ENCODE peak calls at places on chromosomes 12 and 14, in six cellular contexts. One of them, this sample, is unnamed.

GRCh38 chr14:82621881-82622450 is 1088.3 kb upstream of the SEL1L start:
- DNase-seq in PC-3: no peak
- DNase-seq in CD8-positive, alpha-beta memory T cell: no peak
- DNase-seq in lung: no peak
- DNase-seq in tibial artery: no peak
- DNase-seq in naive thymus-derived CD4-positive, alpha-beta T cell: no peak
- DNase-seq in this sample: no peak

GRCh38 chr14:53399057-53399456 is 245.9 kb upstream of the DDHD1 start:
- DNase-seq in tibial artery: no peak
- DNase-seq in lung: no peak
- DNase-seq in PC-3: peak
- DNase-seq in naive thymus-derived CD4-positive, alpha-beta T cell: no peak
- DNase-seq in CD8-positive, alpha-beta memory T cell: no peak
- DNase-seq in this sample: no peak

GRCh38 chr14:95183082-95183481 is 25.8 kb upstream of the DICER1 start:
- DNase-seq in naive thymus-derived CD4-positive, alpha-beta T cell: no peak
- DNase-seq in lung: no peak
- DNase-seq in CD8-positive, alpha-beta memory T cell: no peak
- DNase-seq in PC-3: no peak
- DNase-seq in tibial artery: no peak
- DNase-seq in this sample: no peak

GRCh38 chr12:107845980-107846659 is 71.6 kb downstream of the ASCL4 start:
- DNase-seq in tibial artery: no peak
- DNase-seq in PC-3: no peak
- DNase-seq in CD8-positive, alpha-beta memory T cell: no peak
- DNase-seq in naive thymus-derived CD4-positive, alpha-beta T cell: no peak
- DNase-seq in lung: no peak
- DNase-seq in this sample: no peak

GRCh38 chr14:42222924-42223471 is 616.3 kb downstream of the LRFN5 start:
- DNase-seq in lung: no peak
- DNase-seq in naive thymus-derived CD4-positive, alpha-beta T cell: no peak
- DNase-seq in PC-3: peak
- DNase-seq in CD8-positive, alpha-beta memory T cell: no peak
- DNase-seq in tibial artery: peak
- DNase-seq in this sample: no peak

GRCh38 chr12:118480235-118480634 is 103.9 kb downstream of the SUDS3 start:
- DNase-seq in PC-3: no peak
- DNase-seq in naive thymus-derived CD4-positive, alpha-beta T cell: no peak
- DNase-seq in tibial artery: no peak
- DNase-seq in CD8-positive, alpha-beta memory T cell: no peak
- DNase-seq in lung: no peak
- DNase-seq in this sample: no peak

GRCh38 chr12:2198088-2198501 is 145.3 kb downstream of the CACNA1C start:
- DNase-seq in lung: no peak
- DNase-seq in naive thymus-derived CD4-positive, alpha-beta T cell: no peak
- DNase-seq in CD8-positive, alpha-beta memory T cell: no peak
- DNase-seq in tibial artery: no peak
- DNase-seq in PC-3: no peak
- DNase-seq in this sample: no peak

GRCh38 chr14:33539918-33540357 is 410.9 kb downstream of the EGLN3 start:
- DNase-seq in naive thymus-derived CD4-positive, alpha-beta T cell: no peak
- DNase-seq in lung: no peak
- DNase-seq in tibial artery: no peak
- DNase-seq in CD8-positive, alpha-beta memory T cell: no peak
- DNase-seq in PC-3: peak
- DNase-seq in this sample: no peak

GRCh38 chr14:103143535-103143934 is 20.3 kb downstream of the TNFAIP2 start:
- DNase-seq in tibial artery: no peak
- DNase-seq in CD8-positive, alpha-beta memory T cell: no peak
- DNase-seq in PC-3: peak
- DNase-seq in lung: no peak
- DNase-seq in naive thymus-derived CD4-positive, alpha-beta T cell: no peak
- DNase-seq in this sample: no peak

GRCh38 chr14:103142903-103143302 is 19.6 kb downstream of the TNFAIP2 start:
- DNase-seq in naive thymus-derived CD4-positive, alpha-beta T cell: no peak
- DNase-seq in tibial artery: no peak
- DNase-seq in CD8-positive, alpha-beta memory T cell: no peak
- DNase-seq in PC-3: no peak
- DNase-seq in lung: no peak
- DNase-seq in this sample: no peak

GRCh38 chr14:103140316-103141109 is 17.3 kb downstream of the TNFAIP2 start:
- DNase-seq in CD8-positive, alpha-beta memory T cell: no peak
- DNase-seq in PC-3: no peak
- DNase-seq in tibial artery: no peak
- DNase-seq in naive thymus-derived CD4-positive, alpha-beta T cell: no peak
- DNase-seq in lung: no peak
- DNase-seq in this sample: no peak

GRCh38 chr14:103141117-103141796 is 18.0 kb downstream of the TNFAIP2 start:
- DNase-seq in lung: peak
- DNase-seq in tibial artery: no peak
- DNase-seq in CD8-positive, alpha-beta memory T cell: no peak
- DNase-seq in PC-3: peak
- DNase-seq in naive thymus-derived CD4-positive, alpha-beta T cell: no peak
- DNase-seq in this sample: no peak

GRCh38 chr14:103142031-103142430 is 18.8 kb downstream of the TNFAIP2 start:
- DNase-seq in PC-3: no peak
- DNase-seq in tibial artery: no peak
- DNase-seq in CD8-positive, alpha-beta memory T cell: no peak
- DNase-seq in naive thymus-derived CD4-positive, alpha-beta T cell: no peak
- DNase-seq in lung: no peak
- DNase-seq in this sample: no peak
- H3K27ac ChIP-seq in PC-3: no peak
- H3K27ac ChIP-seq in tibial artery: no peak
- H3K27ac ChIP-seq in CD8-positive, alpha-beta memory T cell: no peak
- H3K27ac ChIP-seq in naive thymus-derived CD4-positive, alpha-beta T cell: no peak
- H3K27ac ChIP-seq in lung: no peak
- H3K27ac ChIP-seq in this sample: no peak

GRCh38 chr14:106625181-106625580 is 1098.8 kb downstream of the TMEM121 start:
- DNase-seq in lung: no peak
- DNase-seq in tibial artery: no peak
- DNase-seq in CD8-positive, alpha-beta memory T cell: no peak
- DNase-seq in naive thymus-derived CD4-positive, alpha-beta T cell: no peak
- DNase-seq in PC-3: no peak
- DNase-seq in this sample: no peak
- H3K4me3 ChIP-seq in lung: no peak
- H3K4me3 ChIP-seq in tibial artery: no peak
- H3K4me3 ChIP-seq in CD8-positive, alpha-beta memory T cell: no peak
- H3K4me3 ChIP-seq in naive thymus-derived CD4-positive, alpha-beta T cell: no peak
- H3K4me3 ChIP-seq in PC-3: no peak
- H3K4me3 ChIP-seq in this sample: no peak

DNA sequence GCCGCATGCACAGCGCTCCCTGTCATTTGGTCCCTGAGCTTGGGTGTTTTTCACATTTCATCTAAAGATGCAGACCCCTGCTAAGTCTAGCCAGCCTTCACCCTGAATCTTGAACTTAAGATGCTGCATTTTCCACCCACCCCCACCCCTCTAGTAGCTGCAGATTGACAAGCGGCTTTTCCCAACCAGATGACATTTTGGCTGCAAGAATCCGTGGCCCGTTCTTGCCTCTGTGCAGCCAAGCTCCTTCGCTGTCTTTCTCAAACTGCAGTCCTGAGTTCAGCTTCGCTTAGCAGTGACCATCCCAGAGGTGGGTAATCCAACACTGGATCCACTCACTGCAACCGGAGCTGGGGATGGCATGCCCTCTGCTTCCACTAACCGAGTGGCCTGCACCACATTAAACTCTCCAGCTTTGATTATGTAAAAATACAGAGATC is 757 bp upstream of the NFYB start:
- DNase-seq in tibial artery: peak
- DNase-seq in lung: peak
- DNase-seq in naive thymus-derived CD4-positive, alpha-beta T cell: no peak
- DNase-seq in CD8-positive, alpha-beta memory T cell: no peak
- DNase-seq in PC-3: no peak
- DNase-seq in this sample: no peak
- H3K27ac ChIP-seq in tibial artery: peak
- H3K27ac ChIP-seq in lung: peak
- H3K27ac ChIP-seq in naive thymus-derived CD4-positive, alpha-beta T cell: peak
- H3K27ac ChIP-seq in CD8-positive, alpha-beta memory T cell: peak
- H3K27ac ChIP-seq in PC-3: no peak
- H3K27ac ChIP-seq in this sample: peak

GRCh38 chr12:110012659-110013058 is 13.4 kb downstream of the ANKRD13A start:
- DNase-seq in naive thymus-derived CD4-positive, alpha-beta T cell: no peak
- DNase-seq in tibial artery: no peak
- DNase-seq in PC-3: no peak
- DNase-seq in CD8-positive, alpha-beta memory T cell: no peak
- DNase-seq in lung: no peak
- DNase-seq in this sample: no peak

GRCh38 chr12:110010853-110011835 is 11.9 kb downstream of the ANKRD13A start:
- DNase-seq in naive thymus-derived CD4-positive, alpha-beta T cell: no peak
- DNase-seq in PC-3: no peak
- DNase-seq in tibial artery: no peak
- DNase-seq in CD8-positive, alpha-beta memory T cell: no peak
- DNase-seq in lung: no peak
- DNase-seq in this sample: no peak

GRCh38 chr12:110015132-110015531 is 15.9 kb downstream of the ANKRD13A start:
- DNase-seq in CD8-positive, alpha-beta memory T cell: no peak
- DNase-seq in PC-3: no peak
- DNase-seq in naive thymus-derived CD4-positive, alpha-beta T cell: no peak
- DNase-seq in lung: no peak
- DNase-seq in tibial artery: no peak
- DNase-seq in this sample: no peak

GRCh38 chr12:110007874-110008273 is 8.6 kb downstream of the ANKRD13A start:
- DNase-seq in PC-3: no peak
- DNase-seq in lung: no peak
- DNase-seq in tibial artery: no peak
- DNase-seq in CD8-positive, alpha-beta memory T cell: no peak
- DNase-seq in naive thymus-derived CD4-positive, alpha-beta T cell: no peak
- DNase-seq in this sample: no peak

GRCh38 chr12:110012137-110012536 is 12.9 kb downstream of the ANKRD13A start:
- DNase-seq in CD8-positive, alpha-beta memory T cell: no peak
- DNase-seq in tibial artery: no peak
- DNase-seq in naive thymus-derived CD4-positive, alpha-beta T cell: no peak
- DNase-seq in PC-3: no peak
- DNase-seq in lung: peak
- DNase-seq in this sample: no peak
- H3K4me3 ChIP-seq in CD8-positive, alpha-beta memory T cell: no peak
- H3K4me3 ChIP-seq in tibial artery: no peak
- H3K4me3 ChIP-seq in naive thymus-derived CD4-positive, alpha-beta T cell: no peak
- H3K4me3 ChIP-seq in PC-3: no peak
- H3K4me3 ChIP-seq in lung: no peak
- H3K4me3 ChIP-seq in this sample: no peak

DNA sequence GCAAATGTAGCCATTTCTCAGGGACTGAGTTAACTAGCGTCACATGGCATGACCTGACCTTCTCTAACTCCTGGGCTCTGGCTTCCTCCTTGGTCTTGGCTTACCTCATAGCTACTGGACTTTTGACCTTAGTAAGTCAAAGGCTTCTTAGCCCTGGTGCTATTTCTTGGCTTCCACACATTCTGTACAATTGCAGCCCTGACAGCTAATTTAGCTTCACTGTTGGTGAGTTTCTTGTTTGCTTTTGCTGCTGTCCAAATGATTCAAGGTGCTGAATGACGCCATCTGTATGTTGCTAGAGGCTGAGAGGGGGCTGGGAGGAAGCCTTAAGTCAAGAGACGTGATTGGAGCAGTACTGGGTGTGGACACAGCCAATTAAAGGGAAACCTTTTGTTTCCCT is 202.7 kb downstream of the PRKD1 start:
- DNase-seq in PC-3: no peak
- DNase-seq in tibial artery: no peak
- DNase-seq in lung: peak
- DNase-seq in CD8-positive, alpha-beta memory T cell: no peak
- DNase-seq in naive thymus-derived CD4-positive, alpha-beta T cell: no peak
- DNase-seq in this sample: no peak
- H3K27ac ChIP-seq in PC-3: no peak
- H3K27ac ChIP-seq in tibial artery: no peak
- H3K27ac ChIP-seq in lung: no peak
- H3K27ac ChIP-seq in CD8-positive, alpha-beta memory T cell: no peak
- H3K27ac ChIP-seq in naive thymus-derived CD4-positive, alpha-beta T cell: no peak
- H3K27ac ChIP-seq in this sample: no peak

GRCh38 chr14:91835197-91835919 is 32.0 kb downstream of the TC2N start:
- DNase-seq in PC-3: no peak
- DNase-seq in CD8-positive, alpha-beta memory T cell: peak
- DNase-seq in tibial artery: no peak
- DNase-seq in naive thymus-derived CD4-positive, alpha-beta T cell: peak
- DNase-seq in lung: no peak
- DNase-seq in this sample: no peak
- H3K4me3 ChIP-seq in PC-3: peak
- H3K4me3 ChIP-seq in CD8-positive, alpha-beta memory T cell: peak
- H3K4me3 ChIP-seq in tibial artery: peak
- H3K4me3 ChIP-seq in naive thymus-derived CD4-positive, alpha-beta T cell: peak
- H3K4me3 ChIP-seq in lung: peak
- H3K4me3 ChIP-seq in this sample: peak

DNA sequence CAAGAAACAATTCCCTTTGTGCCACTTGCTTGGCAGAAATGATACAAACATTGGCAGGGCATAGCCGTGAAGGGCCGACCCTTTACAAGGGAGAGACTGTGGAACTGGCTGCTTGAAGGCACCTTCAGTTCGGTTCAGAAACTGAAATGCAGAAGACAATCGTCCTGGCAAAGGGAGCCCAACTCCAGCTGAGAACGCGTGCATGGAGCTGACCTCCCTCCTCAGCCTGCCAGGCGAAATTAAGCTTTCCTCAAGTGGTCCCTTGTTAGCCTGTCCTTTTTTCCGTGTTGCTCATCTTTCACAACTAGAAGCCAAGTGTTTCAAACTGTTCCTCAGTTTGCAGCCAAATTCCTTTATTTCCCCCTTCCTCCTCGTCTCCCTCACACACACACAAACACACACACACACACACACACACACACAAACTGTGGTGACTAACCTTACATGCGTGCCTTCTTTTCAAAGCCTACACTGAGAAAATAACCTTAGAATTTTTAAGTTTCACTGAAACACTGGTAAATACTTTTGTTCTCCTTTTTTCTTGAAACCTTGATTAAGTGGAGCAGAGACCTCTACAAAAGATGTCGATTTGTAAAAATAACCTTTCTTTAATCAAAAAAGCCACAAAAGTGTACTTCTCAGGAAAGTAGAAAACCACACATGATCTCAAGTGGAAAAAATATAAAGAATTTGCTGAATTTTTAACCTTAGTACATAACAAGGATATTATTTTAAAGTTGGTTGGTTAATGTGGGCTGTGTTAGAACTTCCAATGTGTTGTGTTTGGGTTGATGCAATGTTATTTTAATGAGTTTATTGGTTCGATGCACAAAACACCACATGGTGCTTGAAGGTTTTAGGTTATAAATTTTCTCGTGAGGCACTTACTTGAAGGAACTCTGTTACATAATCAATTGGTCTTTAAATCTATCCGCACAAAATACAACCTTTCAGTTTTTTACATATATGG is 8.4 kb downstream of the LGR5 start:
- DNase-seq in lung: no peak
- DNase-seq in PC-3: no peak
- DNase-seq in naive thymus-derived CD4-positive, alpha-beta T cell: no peak
- DNase-seq in CD8-positive, alpha-beta memory T cell: no peak
- DNase-seq in tibial artery: no peak
- DNase-seq in this sample: no peak
- H3K27ac ChIP-seq in lung: no peak
- H3K27ac ChIP-seq in PC-3: no peak
- H3K27ac ChIP-seq in naive thymus-derived CD4-positive, alpha-beta T cell: no peak
- H3K27ac ChIP-seq in CD8-positive, alpha-beta memory T cell: no peak
- H3K27ac ChIP-seq in tibial artery: no peak
- H3K27ac ChIP-seq in this sample: no peak

This sample was measured in RWPE2.